ENCODE peak calls at places on chromosome 5, in six cellular contexts. H, R, P, U, M and Y are unnamed samples.

GRCh38 chr5:34499001-34499734 is 157.0 kb upstream of the RAI14 start:
- DNase-seq in R (no peak), U (no peak), P (peak), H (no peak), M (no peak), Y (peak)

GRCh38 chr5:132607133-132607532 is 50.4 kb downstream of the RAD50 start:
- DNase-seq in R (no peak), M (no peak), U (no peak), P (no peak), H (no peak), Y (no peak)

GRCh38 chr5:4531756-4532704 is 608.1 kb upstream of the ADAMTS16 start:
- DNase-seq in M (no peak), P (no peak), U (no peak), H (no peak), R (no peak), Y (no peak)

GRCh38 chr5:17910318-17910717 is 276.1 kb downstream of the TAF11L14 start:
- DNase-seq in U (no peak), H (no peak), M (no peak), R (no peak), P (no peak), Y (no peak)

GRCh38 chr5:132090107-132090506 is 16.5 kb downstream of the CSF2 start:
- DNase-seq in M (no peak), R (no peak), U (peak), P (peak), H (no peak), Y (no peak)

GRCh38 chr5:16866795-16867584 is 69.1 kb downstream of the MYO10 start:
- DNase-seq in R (no peak), H (no peak), P (no peak), U (no peak), M (no peak), Y (no peak)

GRCh38 chr5:78855026-78855425 is 130.1 kb downstream of the ARSB start:
- DNase-seq in R (no peak), H (no peak), U (no peak), M (no peak), P (no peak), Y (no peak)

GRCh38 chr5:17439956-17440355 is 58.1 kb upstream of the TAF11L2 start:
- DNase-seq in H (no peak), U (no peak), R (no peak), M (no peak), P (no peak), Y (no peak)

GRCh38 chr5:96743805-96744559 is 63.8 kb downstream of the ERAP1 start:
- DNase-seq in R (no peak), P (no peak), U (no peak), M (no peak), H (no peak), Y (no peak)

GRCh38 chr5:129082225-129083136 is 12.1 kb upstream of the ISOC1 start:
- DNase-seq in M (no peak), U (no peak), H (no peak), P (no peak), R (no peak), Y (no peak)

GRCh38 chr5:10467281-10468198 is 25.9 kb downstream of the ROPN1L start:
- DNase-seq in P (no peak), M (no peak), U (no peak), H (no peak), R (no peak), Y (no peak)

GRCh38 chr5:1732238-1732880 is 67.3 kb downstream of the MRPL36 start:
- DNase-seq in H (no peak), M (peak), P (no peak), U (no peak), R (no peak), Y (no peak)